ENCODE peak calls at places on chromosome 14, in five cellular contexts. W is HCT116, A is HepG2, S is stomach, H is spleen. U is an unnamed sample.

GRCh38 chr14:102575479-102576428 is 16.7 kb upstream of the RCOR1 start:
- DNase-seq in S (no peak), A (no peak), H (no peak), W (no peak), U (no peak)

GRCh38 chr14:35987731-35988130 is 161.6 kb downstream of the BRMS1L start:
- DNase-seq in A (no peak), W (no peak), S (no peak), H (no peak), U (no peak)

GRCh38 chr14:71448431-71449315 is 483.6 kb upstream of the RGS6 start:
- DNase-seq in H (no peak), A (no peak), W (no peak), S (no peak), U (no peak)

GRCh38 chr14:25049559-25050493 is at the start of gene STXBP6:
- DNase-seq in W (no peak), H (no peak), S (peak), A (peak), U (peak)

GRCh38 chr14:65173973-65174693 is 71.8 kb upstream of the MAX start:
- DNase-seq in H (no peak), W (no peak), A (no peak), S (no peak), U (no peak)

GRCh38 chr14:51636109-51636508 is 15.6 kb upstream of the FRMD6 start:
- DNase-seq in S (no peak), W (no peak), A (no peak), H (no peak), U (no peak)

GRCh38 chr14:71155743-71156142 is 248.5 kb downstream of the PCNX1 start:
- DNase-seq in S (no peak), A (peak), W (no peak), H (no peak), U (no peak)

GRCh38 chr14:100565650-100566049 is 21.6 kb downstream of the BEGAIN start:
- DNase-seq in A (no peak), H (no peak), W (no peak), S (no peak), U (no peak)

GRCh38 chr14:32940066-32940651 is 1.5 kb downstream of the NPAS3 start:
- DNase-seq in H (no peak), S (no peak), W (no peak), A (no peak), U (no peak)

GRCh38 chr14:103746706-103747105 is 31.1 kb downstream of the ZFYVE21 start:
- DNase-seq in H (peak), S (no peak), W (no peak), A (no peak), U (no peak)

GRCh38 chr14:68701001-68701741 is 91.7 kb downstream of the ZFP36L1 start:
- DNase-seq in A (no peak), S (no peak), W (no peak), H (no peak), U (no peak)

GRCh38 chr14:24315807-24316596 is 4.7 kb downstream of the LTB4R start:
- DNase-seq in A (peak), H (peak), S (peak), W (no peak), U (no peak)

GRCh38 chr14:33347816-33348215 is 409.1 kb downstream of the NPAS3 start:
- DNase-seq in A (no peak), W (no peak), S (no peak), H (no peak), U (no peak)

GRCh38 chr14:79514700-79515099 is 696.6 kb downstream of the DIO2 start:
- DNase-seq in H (no peak), A (no peak), W (no peak), S (no peak), U (no peak)

GRCh38 chr14:73238262-73238852 is 1.1 kb downstream of the PAPLN start:
- DNase-seq in S (no peak), H (no peak), A (peak), W (peak), U (no peak)
- H3K4me3 ChIP-seq in S (peak), H (peak), A (peak), W (peak), U (peak)

GRCh38 chr14:89178802-89179201 is 238.2 kb downstream of the FOXN3 start:
- DNase-seq in W (no peak), H (no peak), A (no peak), S (no peak), U (no peak)

GRCh38 chr14:89178376-89178775 is 238.7 kb downstream of the FOXN3 start:
- DNase-seq in H (no peak), S (no peak), A (no peak), W (no peak), U (no peak)

GRCh38 chr14:89180546-89180945 is 236.5 kb downstream of the FOXN3 start:
- DNase-seq in H (no peak), W (no peak), A (no peak), S (no peak), U (no peak)

GRCh38 chr14:89179891-89180404 is 237.1 kb downstream of the FOXN3 start:
- DNase-seq in H (no peak), S (no peak), W (no peak), A (no peak), U (no peak)

GRCh38 chr14:89176090-89176757 is 240.8 kb downstream of the FOXN3 start:
- DNase-seq in H (no peak), W (no peak), S (no peak), A (no peak), U (no peak)
- TF ChIP-seq POLR2AphosphoS5 in H (no peak), W (no peak), S (no peak), A (no peak), U (no peak)

GRCh38 chr14:89910706-89911017 is 43.9 kb downstream of the EFCAB11 start:
- DNase-seq in S (no peak), H (no peak), A (no peak), W (no peak), U (no peak)

GRCh38 chr14:89908712-89909450 is 45.6 kb downstream of the EFCAB11 start:
- DNase-seq in S (no peak), H (no peak), A (no peak), W (no peak), U (no peak)

GRCh38 chr14:89909586-89909985 is 44.9 kb downstream of the EFCAB11 start:
- DNase-seq in A (no peak), S (no peak), W (no peak), H (no peak), U (no peak)

GRCh38 chr14:89906000-89906399 is 48.5 kb downstream of the EFCAB11 start:
- DNase-seq in W (no peak), S (no peak), A (no peak), H (no peak), U (no peak)

DNA sequence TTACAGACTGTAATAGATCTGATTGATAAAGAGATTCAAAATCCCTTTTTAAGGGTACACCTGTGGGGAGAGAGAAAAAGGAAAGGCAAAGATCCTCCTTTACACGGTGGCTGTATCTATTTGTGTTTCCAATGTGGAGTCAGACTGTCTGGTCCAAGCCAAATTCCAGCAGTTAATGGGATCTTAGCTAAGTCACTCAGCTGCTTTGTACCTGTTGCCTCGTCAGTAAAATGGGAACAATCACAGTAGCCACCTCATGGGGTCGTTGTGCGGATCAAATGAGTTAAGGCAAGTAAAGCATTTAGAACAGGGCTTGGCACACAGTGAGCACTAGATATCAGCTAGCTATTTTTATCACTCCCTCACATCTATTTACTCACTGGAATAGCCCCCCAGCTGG is 46.9 kb downstream of the EFCAB11 start:
- DNase-seq in A (no peak), W (no peak), S (no peak), H (no peak), U (no peak)
- H3K27ac ChIP-seq in A (no peak), W (no peak), S (no peak), H (no peak), U (no peak)

GRCh38 chr14:55588259-55588699 is 8.3 kb downstream of the KTN1 start:
- DNase-seq in H (no peak), S (no peak), W (no peak), A (no peak), U (no peak)
- H3K4me3 ChIP-seq in H (no peak), S (no peak), W (no peak), A (no peak), U (no peak)

DNA sequence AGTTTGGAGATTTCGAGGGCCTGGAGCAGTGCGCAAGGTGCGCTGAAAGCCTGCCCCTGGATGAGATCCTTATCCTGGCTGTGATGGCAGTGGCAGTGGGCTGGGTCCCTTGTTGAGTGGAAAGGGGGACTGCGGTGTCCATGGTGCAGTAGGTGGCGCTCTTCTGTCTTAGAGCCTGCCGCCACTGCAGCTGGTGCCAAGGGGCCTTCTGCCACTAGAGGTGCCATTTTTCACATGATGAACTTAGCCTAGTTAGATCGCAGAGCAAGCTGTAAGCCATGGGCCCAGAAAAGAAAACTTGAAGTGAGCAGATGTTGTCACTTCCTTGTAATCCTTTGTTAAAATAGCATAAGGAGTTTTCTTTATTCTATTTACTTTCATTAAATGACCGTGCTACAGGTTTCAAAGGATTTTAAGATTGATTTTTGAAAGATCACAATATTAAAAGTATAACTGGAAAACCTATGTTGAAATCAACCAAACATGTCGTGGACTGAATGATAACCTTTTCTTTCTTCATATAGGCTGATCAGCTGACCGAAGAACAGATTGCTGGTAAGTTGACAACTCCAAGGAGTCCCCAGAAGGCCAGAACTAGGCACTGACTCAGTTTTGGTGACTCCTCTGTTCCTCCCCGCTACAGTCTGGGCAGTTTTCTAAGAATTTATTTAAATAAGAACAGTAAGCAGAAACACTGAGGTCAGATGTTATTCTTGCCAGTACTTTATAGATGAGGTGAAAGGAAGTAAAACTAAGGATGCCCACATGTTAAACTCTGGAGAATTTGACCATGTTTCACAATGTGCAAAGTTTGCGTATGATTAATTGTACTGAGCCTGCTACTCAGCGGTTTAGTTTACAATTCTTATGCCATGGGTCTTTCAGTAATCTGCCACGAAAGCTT is 3.0 kb downstream of the CALM1 start:
- DNase-seq in S (peak), A (peak), H (peak), W (peak), U (peak)
- TF ChIP-seq POLR2AphosphoS5 in S (peak), A (no peak), H (peak), W (peak), U (peak)

DNA sequence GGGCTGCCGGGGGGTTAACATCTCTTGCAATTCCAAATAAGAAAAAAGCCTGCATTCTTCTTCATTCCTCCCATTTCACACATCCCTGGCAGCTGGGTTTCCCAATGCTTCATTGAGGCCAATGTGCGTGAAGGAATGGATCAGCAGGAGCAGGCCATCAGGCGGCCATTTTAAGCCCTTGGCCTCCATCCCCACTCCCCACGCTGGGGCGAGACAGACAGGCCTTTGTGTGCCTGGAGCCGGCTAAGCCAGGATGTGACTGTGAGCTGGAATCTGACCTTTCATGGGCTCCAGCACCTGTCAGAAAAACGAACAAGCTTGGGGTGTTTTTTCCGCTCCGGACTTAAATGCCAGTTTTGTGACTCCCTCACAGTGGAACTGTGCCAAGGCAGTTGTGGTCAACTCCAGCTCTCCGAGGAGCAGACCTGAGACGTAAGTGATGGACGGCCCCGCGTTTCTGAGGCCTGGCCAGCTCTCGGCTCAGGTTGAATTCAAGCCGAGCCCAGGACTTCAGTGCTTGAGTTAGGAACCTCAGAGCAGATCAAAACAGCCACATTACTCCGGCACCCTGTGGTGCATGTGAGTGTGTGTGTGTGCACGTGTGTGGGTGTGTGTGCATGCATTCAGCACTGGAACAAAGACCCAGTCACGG is 133.1 kb downstream of the TMEM30B start:
- DNase-seq in H (no peak), S (no peak), A (peak), W (peak), U (no peak)
- H3K27ac ChIP-seq in H (no peak), S (no peak), A (no peak), W (peak), U (no peak)

GRCh38 chr14:22485178-22485577 is 103.8 kb downstream of the DAD1 start:
- DNase-seq in W (no peak), H (no peak), S (no peak), A (no peak), U (no peak)

GRCh38 chr14:22482085-22482694 is 106.8 kb downstream of the DAD1 start:
- DNase-seq in H (no peak), A (no peak), W (no peak), S (no peak), U (no peak)

GRCh38 chr14:22484638-22485037 is 104.4 kb downstream of the DAD1 start:
- DNase-seq in A (no peak), W (no peak), H (no peak), S (no peak), U (no peak)

GRCh38 chr14:22482782-22483553 is 106.1 kb downstream of the DAD1 start:
- DNase-seq in S (no peak), H (no peak), A (no peak), W (no peak), U (no peak)

GRCh38 chr14:22483863-22484593 is 105.0 kb downstream of the DAD1 start:
- DNase-seq in H (no peak), A (no peak), W (no peak), S (no peak), U (peak)
- H3K4me3 ChIP-seq in H (no peak), A (no peak), W (no peak), S (no peak), U (no peak)

GRCh38 chr14:91885837-91886236 is 18.5 kb upstream of the TC2N start:
- DNase-seq in H (no peak), A (no peak), S (no peak), W (no peak), U (no peak)
- TF ChIP-seq POLR2AphosphoS5 in H (no peak), A (no peak), S (no peak), W (no peak), U (no peak)

DNA sequence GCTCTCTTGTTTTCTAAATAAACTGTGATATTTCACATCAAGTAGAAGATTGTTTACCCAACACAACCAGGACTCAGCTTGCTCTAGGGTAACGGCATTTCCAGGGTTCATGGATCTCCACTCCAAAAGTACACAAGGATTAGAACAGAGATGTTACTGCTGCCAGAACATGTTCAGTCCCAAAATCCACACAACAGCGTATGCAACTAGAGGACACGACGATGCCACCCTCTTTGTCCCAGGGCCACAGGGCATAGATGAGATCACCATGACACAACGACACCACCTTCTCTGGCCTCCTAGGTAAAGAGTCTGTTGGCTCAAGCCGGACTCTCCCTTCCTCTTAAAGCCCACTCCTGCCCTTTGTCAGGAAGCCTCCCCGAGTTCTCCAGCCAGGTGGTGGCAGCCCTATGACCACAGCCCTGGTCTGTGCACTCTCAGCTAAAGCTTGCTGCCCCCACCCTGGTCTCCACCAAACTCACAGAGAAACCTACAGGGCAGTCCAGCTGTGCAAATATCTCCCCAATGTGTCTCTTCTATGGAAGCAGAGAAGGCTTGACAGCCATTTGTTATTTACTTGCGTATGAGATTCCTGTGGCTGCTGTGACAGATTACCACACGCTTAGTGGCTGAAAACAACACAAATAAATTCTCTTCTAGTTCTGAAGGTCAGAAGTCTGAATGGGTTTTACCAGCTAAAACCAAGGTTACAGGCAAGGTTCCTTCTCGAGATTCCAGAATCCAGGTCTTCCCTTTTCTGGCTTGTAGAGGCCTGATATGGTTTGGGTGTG is 10.3 kb downstream of the CLMN start:
- DNase-seq in S (no peak), H (peak), A (no peak), W (no peak), U (no peak)
- H3K27ac ChIP-seq in S (peak), H (no peak), A (no peak), W (no peak), U (no peak)

GRCh38 chr14:49959822-49960408 is 67.0 kb downstream of the ARF6 start:
- DNase-seq in H (no peak), A (no peak), S (no peak), W (no peak), U (no peak)

GRCh38 chr14:49966304-49966809 is 73.5 kb downstream of the ARF6 start:
- DNase-seq in W (no peak), A (peak), H (no peak), S (peak), U (no peak)

GRCh38 chr14:49960453-49960852 is 67.6 kb downstream of the ARF6 start:
- DNase-seq in S (no peak), W (no peak), H (no peak), A (no peak), U (no peak)

GRCh38 chr14:49961270-49962222 is 68.7 kb downstream of the ARF6 start:
- DNase-seq in W (no peak), S (no peak), A (no peak), H (no peak), U (no peak)

DNA sequence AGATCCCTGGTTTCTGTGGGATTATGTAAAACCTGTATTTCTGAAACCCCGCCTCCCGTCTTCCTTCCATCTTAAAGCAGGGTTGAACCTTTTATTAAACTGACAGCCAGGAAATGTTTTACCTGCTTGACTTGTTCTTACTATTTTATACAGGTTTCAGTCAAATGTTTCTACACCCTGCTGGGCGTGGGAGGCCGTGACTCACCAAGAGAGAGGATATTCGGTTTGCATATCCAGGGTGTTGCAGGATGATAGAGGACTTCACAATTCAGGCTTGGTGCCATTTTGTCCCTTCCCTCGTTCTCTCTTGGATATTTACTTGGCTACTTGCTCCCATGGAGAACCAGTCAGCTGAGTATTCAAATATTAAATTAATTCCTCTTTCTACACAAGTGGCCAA is 69.7 kb downstream of the ARF6 start:
- DNase-seq in A (no peak), H (no peak), W (no peak), S (peak), U (no peak)
- H3K4me3 ChIP-seq in A (no peak), H (no peak), W (no peak), S (no peak), U (no peak)